ENCODE peak calls at places on chromosomes 16 and 17, in seven cellular contexts. H, A, U, F, T, L and K are unnamed samples.

GRCh38 chr16:426115-426905 is 861 bp downstream of the RAB11FIP3 start:
- DNase-seq in L (peak; percentile 29), U (peak; percentile 38), A (no peak), H (peak; percentile 62), F (peak; percentile 49), T (peak; percentile 88), K (peak; percentile 55)

GRCh38 chr16:85037050-85037410 is 9.4 kb downstream of the KIAA0513 start:
- DNase-seq in H (no peak), T (no peak), F (peak; percentile 39), U (no peak), A (no peak), L (no peak), K (peak; percentile 56)

GRCh38 chr17:45382982-45383381 is 49.7 kb downstream of the ARHGAP27 start:
- DNase-seq in H (no peak), A (no peak), L (no peak), U (no peak), T (no peak), F (no peak), K (no peak)

GRCh38 chr17:57984226-57984890 is 3.7 kb downstream of the VEZF1 start:
- DNase-seq in F (peak; percentile 64), H (no peak), U (no peak), L (no peak), T (no peak), A (no peak), K (no peak)

GRCh38 chr17:40550608-40551007 is 14.7 kb downstream of the CCR7 start:
- DNase-seq in T (peak; percentile 62), H (no peak), A (no peak), F (peak; percentile 79), U (no peak), L (no peak), K (peak; percentile 98)

GRCh38 chr17:35890774-35891155 is 10.6 kb upstream of the CCL5 start:
- DNase-seq in T (peak; percentile 50), F (no peak), H (no peak), L (peak; percentile 49), A (peak; percentile 37), U (no peak), K (no peak)

GRCh38 chr17:28124962-28125361 is 82.5 kb downstream of the NLK start:
- DNase-seq in H (no peak), A (no peak), U (no peak), L (no peak), F (no peak), T (no peak), K (no peak)

GRCh38 chr17:29620271-29620670 is 2.4 kb downstream of the CORO6 start:
- DNase-seq in F (no peak), U (no peak), T (no peak), L (no peak), H (no peak), A (no peak), K (peak; percentile 48)

GRCh38 chr16:56606071-56606687 is 2.2 kb upstream of the MT2A start:
- DNase-seq in A (no peak), L (no peak), F (no peak), H (no peak), T (peak; percentile 16), U (no peak), K (peak; percentile 89)

GRCh38 chr16:66382966-66383299 is 16.4 kb downstream of the CDH5 start:
- DNase-seq in L (no peak), H (no peak), T (no peak), U (no peak), F (peak; percentile 59), A (no peak), K (peak; percentile 58)

GRCh38 chr16:4205971-4206370 is 35.9 kb downstream of the SRL start:
- DNase-seq in H (no peak), F (no peak), L (no peak), T (no peak), A (no peak), U (no peak), K (no peak)

GRCh38 chr17:75832652-75833400 is 11.4 kb downstream of the UNC13D start:
- DNase-seq in H (no peak), F (no peak), L (peak; percentile 20), T (no peak), U (no peak), A (peak; percentile 45), K (no peak)

GRCh38 chr17:42422412-42422957 is 571 bp downstream of the CAVIN1 start:
- DNase-seq in A (peak; percentile 39), T (peak; percentile 33), L (peak; percentile 49), H (peak; percentile 75), F (peak; percentile 56), U (peak; percentile 41), K (peak; percentile 77)

GRCh38 chr17:30095507-30096244 is 20.9 kb upstream of the NSRP1 start:
- DNase-seq in U (peak; percentile 58), H (no peak), A (no peak), L (no peak), T (peak; percentile 23), F (peak; percentile 91), K (peak; percentile 89)

GRCh38 chr17:2905269-2905668 is 109.0 kb downstream of the RAP1GAP2 start:
- DNase-seq in A (no peak), H (no peak), F (no peak), L (no peak), U (no peak), T (no peak), K (no peak)

GRCh38 chr17:77245162-77245926 is 104.6 kb downstream of the SEC14L1 start:
- DNase-seq in A (no peak), L (peak; percentile 16), H (no peak), U (peak; percentile 74), F (no peak), T (no peak), K (no peak)

GRCh38 chr17:17425591-17425990 is 51.2 kb upstream of the MED9 start:
- DNase-seq in F (no peak), T (no peak), H (no peak), U (no peak), L (no peak), A (no peak), K (peak; percentile 53)

GRCh38 chr16:89924298-89924924 is 1.3 kb downstream of the TUBB3 start:
- DNase-seq in H (peak; percentile 62), L (peak; percentile 34), U (no peak), A (peak; percentile 31), T (no peak), F (peak; percentile 80), K (peak; percentile 78)

GRCh38 chr17:57043276-57043675 is 41.8 kb upstream of the AKAP1 start:
- DNase-seq in L (no peak), A (no peak), T (peak; percentile 26), U (no peak), F (no peak), H (no peak), K (no peak)

GRCh38 chr17:38893612-38894011 is 23.8 kb downstream of the LASP1 start:
- DNase-seq in A (peak; percentile 35), L (peak; percentile 50), T (peak; percentile 52), U (no peak), H (peak; percentile 73), F (no peak), K (peak; percentile 37)

GRCh38 chr17:62807812-62808575 is at the start of gene MARCHF10:
- DNase-seq in T (peak; percentile 53), L (peak; percentile 29), U (peak; percentile 33), F (no peak), A (peak; percentile 32), H (peak; percentile 67), K (no peak)

GRCh38 chr17:69870091-69870530 is 204.9 kb upstream of the KCNJ16 start:
- DNase-seq in T (no peak), L (no peak), F (peak; percentile 51), A (no peak), U (peak; percentile 6), H (no peak), K (peak; percentile 78)

GRCh38 chr16:84907575-84907974 is 87.8 kb downstream of the CRISPLD2 start:
- DNase-seq in L (no peak), F (peak; percentile 41), U (no peak), A (no peak), T (peak; percentile 57), H (no peak), K (no peak)

GRCh38 chr17:65277576-65277975 is 140.4 kb downstream of the RGS9 start:
- DNase-seq in L (no peak), T (no peak), A (no peak), F (peak; percentile 48), H (no peak), U (no peak), K (peak; percentile 53)